ENCODE peak calls at places on chromosomes 3 and 15, in nine cellular contexts. R is breast epithelium; F is NCI-H524; S is stimulated activated CD8-positive, alpha-beta memory T cell treated with anti-CD3 and anti-CD28 coated beads, Interleukin-7, amount 100 ng/mL, for 48 hours; I is kidney tubule cell; Y is MCF 10A; Z is fibroblast of lung; U is naive B cell; P is neural crest cell. E is an unnamed sample.

GRCh38 chr3:187795207-187795960 is 50.1 kb upstream of the BCL6 start:
- DNase-seq in Z (no peak), S (no peak), Y (no peak), U (no peak), R (no peak), I (no peak), F (no peak), P (no peak), E (no peak)

GRCh38 chr15:39888809-39889208 is 31.3 kb downstream of the GPR176 start:
- DNase-seq in F (no peak), U (no peak), S (no peak), R (no peak), Z (no peak), P (no peak), Y (no peak), I (no peak), E (no peak)

GRCh38 chr3:59248976-59249375 is 199.2 kb upstream of the CFAP20DC start:
- DNase-seq in U (no peak), Z (no peak), Y (no peak), S (no peak), F (no peak), R (no peak), I (peak; percentile 22), P (no peak), E (no peak)

GRCh38 chr3:32963871-32964270 is 12.4 kb downstream of the CCR4 start:
- DNase-seq in R (no peak), S (no peak), F (no peak), Y (no peak), Z (no peak), I (no peak), U (no peak), P (no peak), E (no peak)

GRCh38 chr15:68972201-68973065 is 42.1 kb upstream of the NOX5 start:
- DNase-seq in S (no peak), Y (no peak), P (no peak), Z (no peak), U (no peak), I (no peak), F (no peak), R (no peak), E (no peak)

GRCh38 chr3:16614033-16615031 is 9.1 kb upstream of the DAZL start:
- DNase-seq in S (no peak), Z (peak; percentile 16), F (no peak), I (peak; percentile 34), R (no peak), Y (no peak), P (no peak), U (no peak), E (no peak)

GRCh38 chr15:75172168-75172841 is 29.4 kb upstream of the C15orf39 start:
- DNase-seq in U (no peak), S (no peak), Z (no peak), Y (peak; percentile 30), F (peak; percentile 94), R (no peak), P (no peak), I (peak; percentile 65), E (no peak)

GRCh38 chr15:52518487-52518886 is 10.2 kb downstream of the MYO5A start:
- DNase-seq in U (no peak), R (no peak), Y (no peak), I (no peak), P (no peak), F (no peak), Z (no peak), S (no peak), E (no peak)

GRCh38 chr15:100686725-100687488 is 84.5 kb downstream of the ASB7 start:
- DNase-seq in Y (peak; percentile 38), I (no peak), F (no peak), Z (peak; percentile 57), S (no peak), U (no peak), R (no peak), P (no peak), E (no peak)

GRCh38 chr3:188513662-188514328 is 359.8 kb downstream of the LPP start:
- DNase-seq in Y (no peak), R (no peak), Z (no peak), F (no peak), S (no peak), P (no peak), I (no peak), U (no peak), E (peak; percentile 11)

GRCh38 chr3:129352045-129352444 is 73.4 kb downstream of the HMCES start:
- DNase-seq in Y (no peak), U (no peak), P (no peak), F (no peak), R (no peak), S (no peak), Z (no peak), I (no peak), E (no peak)

GRCh38 chr15:57479005-57479404 is 102.7 kb downstream of the CGNL1 start:
- DNase-seq in Z (no peak), S (no peak), Y (no peak), R (no peak), P (no peak), I (no peak), F (no peak), U (no peak), E (no peak)

GRCh38 chr15:57651445-57651844 is 55.1 kb upstream of the POLR2M start:
- DNase-seq in U (no peak), Y (no peak), R (no peak), Z (no peak), I (no peak), P (no peak), F (no peak), S (no peak), E (no peak)

GRCh38 chr15:40691737-40692136 is 3.2 kb upstream of the RAD51 start:
- DNase-seq in Z (no peak), S (no peak), R (no peak), P (no peak), I (no peak), F (no peak), Y (peak; percentile 22), U (no peak), E (no peak)

GRCh38 chr15:96409231-96410138 is 79.0 kb downstream of the NR2F2 start:
- DNase-seq in I (peak; percentile 25), P (no peak), Z (no peak), U (no peak), Y (no peak), S (no peak), R (no peak), F (peak; percentile 38), E (no peak)

GRCh38 chr3:175433026-175433668 is 574.0 kb downstream of the NAALADL2 start:
- DNase-seq in R (no peak), I (peak; percentile 67), S (no peak), P (no peak), Z (peak; percentile 49), F (no peak), Y (no peak), U (no peak), E (no peak)

GRCh38 chr3:65894679-65895078 is 144.0 kb downstream of the MAGI1 start:
- DNase-seq in Z (peak; percentile 74), I (no peak), Y (peak; percentile 74), R (no peak), F (no peak), P (no peak), U (no peak), S (no peak), E (no peak)

GRCh38 chr3:110419096-110419495 is 652.5 kb upstream of the NECTIN3 start:
- DNase-seq in P (no peak), I (peak; percentile 48), S (no peak), U (no peak), R (no peak), Y (peak; percentile 6), Z (no peak), F (peak; percentile 36), E (no peak)

GRCh38 chr3:69240651-69241578 is 118.5 kb upstream of the LMOD3 start:
- DNase-seq in F (no peak), I (peak; percentile 76), S (no peak), R (no peak), Z (no peak), P (no peak), U (no peak), Y (no peak), E (no peak)

GRCh38 chr15:62758126-62758951 is 284.2 kb upstream of the TPM1 start:
- DNase-seq in R (no peak), P (no peak), U (no peak), I (peak; percentile 94), Y (peak; percentile 86), Z (peak; percentile 85), F (no peak), S (no peak), E (peak; percentile 34)

GRCh38 chr15:44500555-44500954 is 36.4 kb upstream of the EIF3J start:
- DNase-seq in F (no peak), R (no peak), P (no peak), U (no peak), I (no peak), Y (no peak), S (no peak), Z (no peak), E (no peak)

GRCh38 chr3:41111011-41111410 is 88.3 kb upstream of the CTNNB1 start:
- DNase-seq in I (no peak), F (no peak), Z (no peak), R (no peak), P (no peak), Y (no peak), U (no peak), S (no peak), E (peak; percentile 9)

GRCh38 chr3:138921316-138922292 is 25.3 kb downstream of the FOXL2 start:
- DNase-seq in I (peak; percentile 92), Y (peak; percentile 87), S (no peak), P (no peak), Z (peak; percentile 78), U (no peak), F (no peak), R (no peak), E (no peak)

GRCh38 chr3:37987315-37987697 is 3.3 kb upstream of the VILL start:
- DNase-seq in S (no peak), R (no peak), F (no peak), Z (no peak), I (no peak), U (no peak), Y (no peak), P (no peak), E (no peak)

GRCh38 chr15:73326157-73326556 is 42.6 kb downstream of the HCN4 start:
- DNase-seq in R (no peak), U (no peak), Z (no peak), P (no peak), F (peak; percentile 21), I (no peak), S (no peak), Y (no peak), E (no peak)

GRCh38 chr3:35654471-35654870 is 15.1 kb downstream of the ARPP21 start:
- DNase-seq in Y (no peak), F (no peak), U (no peak), R (no peak), P (no peak), I (no peak), Z (no peak), S (no peak), E (no peak)

GRCh38 chr15:74403590-74403919 is 30.2 kb downstream of the SEMA7A start:
- DNase-seq in I (no peak), Y (no peak), Z (no peak), F (no peak), S (no peak), P (no peak), R (no peak), U (no peak), E (no peak)